ENCODE peak calls at places on chromosomes 2 and 18, in six cellular contexts. A is spleen, Y is heart left ventricle, O is transverse colon, N is uterus, G is breast epithelium. V is an unnamed sample.

GRCh38 chr18:11808001-11808855 is 43.0 kb upstream of the CHMP1B start:
- DNase-seq in A (no peak), Y (no peak), O (no peak), N (no peak), G (no peak), V (peak)

GRCh38 chr2:219118504-219118903 is 42.1 kb downstream of the NHEJ1 start:
- DNase-seq in A (no peak), Y (peak), O (peak), N (no peak), G (no peak), V (no peak)

GRCh38 chr2:3631851-3632659 is 25.9 kb upstream of the ALLC start:
- DNase-seq in A (peak), Y (no peak), O (no peak), N (no peak), G (no peak), V (no peak)

GRCh38 chr2:232789067-232789466 is 12.7 kb upstream of the KCNJ13 start:
- DNase-seq in A (no peak), Y (no peak), O (peak), N (no peak), G (no peak), V (no peak)

GRCh38 chr2:209526541-209526940 is 102.7 kb downstream of the MAP2 start:
- DNase-seq in A (no peak), Y (no peak), O (no peak), N (no peak), G (no peak), V (no peak)

GRCh38 chr2:109538551-109538950 is 75.2 kb downstream of the SEPTIN10 start:
- DNase-seq in A (no peak), Y (no peak), O (no peak), N (no peak), G (no peak), V (no peak)

GRCh38 chr18:28514699-28515098 is 337.8 kb upstream of the CDH2 start:
- DNase-seq in A (no peak), Y (no peak), O (no peak), N (no peak), G (no peak), V (no peak)

GRCh38 chr2:238502956-238503791 is 76.4 kb downstream of the ASB1 start:
- DNase-seq in A (peak), Y (no peak), O (no peak), N (no peak), G (no peak), V (no peak)

GRCh38 chr18:21391074-21391673 is 149.1 kb downstream of the GREB1L start:
- DNase-seq in A (no peak), Y (no peak), O (no peak), N (no peak), G (no peak), V (peak)

GRCh38 chr2:75605770-75606535 is 40.6 kb upstream of the MRPL19 start:
- DNase-seq in A (no peak), Y (no peak), O (no peak), N (no peak), G (peak), V (peak)

DNA sequence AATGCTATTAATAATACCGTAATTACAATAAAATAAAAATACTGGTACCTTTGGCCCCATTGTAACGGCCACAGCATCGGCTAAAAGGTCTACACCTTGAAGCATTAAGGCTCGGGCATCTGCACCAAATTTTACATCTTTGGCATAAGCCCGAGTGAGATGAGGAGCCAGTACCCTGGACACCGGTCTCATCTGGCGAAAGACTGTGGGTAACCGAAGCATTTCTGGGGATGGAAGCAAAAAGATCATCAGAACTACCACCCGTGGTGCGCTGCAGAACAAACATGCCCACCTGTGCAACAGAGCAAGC is 1.1 kb downstream of the HSPD1 start:
- DNase-seq in A (no peak), Y (no peak), O (no peak), N (no peak), G (no peak), V (no peak)
- TF ChIP-seq POLR2A in A (no peak), Y (no peak), O (no peak), N (no peak), G (no peak), V (no peak)

GRCh38 chr2:229852565-229852964 is 69.2 kb downstream of the TRIP12 start:
- DNase-seq in A (peak), Y (peak), O (peak), N (peak), G (no peak), V (no peak)
- TF ChIP-seq POLR2A in A (no peak), Y (no peak), O (no peak), N (no peak), G (no peak), V (no peak)

GRCh38 chr18:68220458-68220857 is 494.4 kb downstream of the TMX3 start:
- DNase-seq in A (no peak), Y (no peak), O (no peak), N (no peak), G (no peak), V (no peak)

GRCh38 chr18:68215931-68216330 is 499.0 kb downstream of the TMX3 start:
- DNase-seq in A (no peak), Y (no peak), O (no peak), N (no peak), G (no peak), V (no peak)

GRCh38 chr18:68219274-68219673 is 495.6 kb downstream of the TMX3 start:
- DNase-seq in A (no peak), Y (no peak), O (no peak), N (no peak), G (no peak), V (no peak)

GRCh38 chr18:68221116-68221724 is 493.7 kb downstream of the TMX3 start:
- DNase-seq in A (no peak), Y (no peak), O (no peak), N (no peak), G (no peak), V (no peak)

GRCh38 chr18:68219867-68220266 is 495.0 kb downstream of the TMX3 start:
- DNase-seq in A (no peak), Y (no peak), O (no peak), N (no peak), G (no peak), V (no peak)
- TF ChIP-seq POLR2A in A (no peak), Y (no peak), O (no peak), N (no peak), G (no peak), V (no peak)

DNA sequence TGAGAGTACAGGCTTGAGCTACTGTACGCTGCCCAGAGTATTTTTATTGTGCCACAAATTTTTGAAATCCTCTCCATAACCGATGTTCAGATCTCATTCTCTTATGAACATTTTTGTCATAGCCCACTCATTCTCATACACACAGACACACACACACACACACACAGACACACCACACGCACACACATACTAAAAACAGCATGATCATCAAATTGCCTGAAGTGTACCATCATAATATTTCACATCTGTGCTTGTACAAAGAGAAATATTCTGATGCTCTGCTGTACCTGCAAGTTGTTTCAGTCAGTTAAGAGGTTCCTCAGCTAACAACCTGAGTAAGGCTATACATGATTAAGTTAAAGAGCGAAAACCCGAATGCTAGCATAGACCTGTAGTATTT is 95.1 kb downstream of the LRRTM1 start:
- DNase-seq in A (no peak), Y (no peak), O (no peak), N (no peak), G (no peak), V (no peak)
- TF ChIP-seq POLR2A in A (no peak), Y (no peak), O (no peak), N (no peak), G (no peak), V (no peak)

GRCh38 chr2:27307545-27308358 is 493 bp downstream of the UCN start:
- DNase-seq in A (peak), Y (no peak), O (no peak), N (no peak), G (no peak), V (no peak)
- TF ChIP-seq POLR2A in A (no peak), Y (no peak), O (no peak), N (no peak), G (no peak), V (no peak)

DNA sequence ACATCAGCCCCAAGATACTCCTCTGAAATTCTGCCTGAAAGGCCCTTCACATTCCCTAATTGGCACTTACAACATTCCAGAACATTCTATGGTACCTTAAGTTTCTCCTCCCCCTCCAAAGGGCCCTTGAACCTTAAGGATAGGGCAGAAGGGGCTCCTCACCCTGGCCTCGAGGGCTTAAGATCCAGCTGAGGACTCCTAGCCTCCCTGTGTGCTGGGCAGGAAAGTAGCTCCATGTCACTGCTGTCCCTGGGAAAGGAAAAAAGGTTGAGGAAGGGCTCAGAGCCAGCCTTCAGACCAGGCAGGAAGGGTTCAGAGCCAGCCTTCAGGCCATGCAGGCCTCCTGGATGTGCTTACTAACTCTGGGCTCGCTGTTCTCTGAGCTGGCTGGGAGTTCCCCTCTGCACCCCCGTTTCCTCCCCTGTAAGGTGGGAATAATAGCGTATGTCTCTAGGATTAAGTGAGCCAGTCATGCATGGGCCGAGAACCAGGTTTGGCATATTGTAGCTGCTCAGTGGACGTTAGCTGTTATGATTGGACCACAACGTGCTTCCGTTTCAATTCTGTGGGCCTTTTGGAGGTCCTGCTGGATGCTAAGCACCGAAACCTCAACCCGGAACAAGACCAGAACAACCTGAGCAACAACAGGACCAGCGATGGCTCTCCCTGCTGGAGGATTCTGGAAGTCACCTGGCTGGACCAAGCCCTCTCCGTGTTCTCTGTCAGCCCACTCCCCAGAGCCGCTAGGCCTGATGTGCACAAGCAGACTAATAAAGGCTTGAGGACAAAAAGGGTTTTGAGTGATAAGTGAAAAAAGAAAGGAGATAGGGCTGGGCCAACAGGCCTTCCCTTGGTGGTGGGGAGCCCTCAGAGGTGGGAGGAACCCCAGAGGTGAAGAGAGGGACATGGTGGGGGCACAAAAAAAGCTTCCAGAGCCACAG is 1.0 kb upstream of the B3GNT7 start:
- DNase-seq in A (no peak), Y (no peak), O (no peak), N (no peak), G (no peak), V (no peak)
- TF ChIP-seq POLR2A in A (no peak), Y (no peak), O (no peak), N (no peak), G (no peak), V (no peak)

DNA sequence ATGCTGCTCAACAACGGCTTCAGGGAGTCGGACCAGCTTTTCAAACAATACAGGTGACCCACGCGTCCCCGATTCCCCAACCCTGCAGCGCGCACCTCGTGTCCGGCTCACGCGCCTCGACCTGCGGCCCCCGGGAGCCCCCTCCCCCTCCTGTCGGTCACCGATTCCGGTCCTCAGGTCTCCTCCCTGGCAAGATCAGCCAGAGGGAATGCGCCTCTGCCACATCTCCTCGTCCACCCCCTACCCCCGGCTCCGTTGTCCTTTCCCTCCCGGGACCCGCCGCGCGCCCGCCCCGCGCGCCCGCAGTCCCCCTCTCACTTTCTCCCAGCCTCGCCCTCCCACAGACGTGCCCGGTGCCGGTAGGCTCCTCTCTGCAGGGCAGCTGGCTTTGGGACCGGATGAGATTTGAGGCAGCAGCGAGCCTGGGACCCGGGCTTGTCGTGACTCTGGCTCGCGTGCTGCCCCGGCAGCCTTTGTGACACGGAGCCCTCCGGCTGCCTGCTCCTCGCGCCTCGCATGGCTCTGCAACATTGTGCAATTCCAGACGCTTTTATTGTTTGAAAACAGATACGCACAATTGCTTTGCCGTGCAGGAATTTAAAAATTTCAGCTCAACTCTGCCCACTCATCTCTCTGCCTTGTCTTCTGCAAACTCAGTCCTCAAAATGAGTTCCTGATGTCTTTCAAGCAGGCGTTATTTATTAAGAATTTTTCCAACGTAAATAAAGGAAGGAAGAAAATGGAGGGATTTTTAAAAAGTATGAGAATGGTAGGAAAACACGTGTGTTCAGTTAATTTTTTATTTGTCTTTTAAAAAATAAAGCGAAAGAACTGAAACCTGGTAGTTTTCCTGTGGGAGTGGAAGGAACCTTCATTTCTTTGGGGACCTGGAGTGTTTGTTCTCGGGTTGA is 687 bp downstream of the TTC39C start:
- DNase-seq in A (peak), Y (peak), O (peak), N (peak), G (peak), V (peak)
- TF ChIP-seq POLR2A in A (no peak), Y (no peak), O (peak), N (no peak), G (peak), V (no peak)

DNA sequence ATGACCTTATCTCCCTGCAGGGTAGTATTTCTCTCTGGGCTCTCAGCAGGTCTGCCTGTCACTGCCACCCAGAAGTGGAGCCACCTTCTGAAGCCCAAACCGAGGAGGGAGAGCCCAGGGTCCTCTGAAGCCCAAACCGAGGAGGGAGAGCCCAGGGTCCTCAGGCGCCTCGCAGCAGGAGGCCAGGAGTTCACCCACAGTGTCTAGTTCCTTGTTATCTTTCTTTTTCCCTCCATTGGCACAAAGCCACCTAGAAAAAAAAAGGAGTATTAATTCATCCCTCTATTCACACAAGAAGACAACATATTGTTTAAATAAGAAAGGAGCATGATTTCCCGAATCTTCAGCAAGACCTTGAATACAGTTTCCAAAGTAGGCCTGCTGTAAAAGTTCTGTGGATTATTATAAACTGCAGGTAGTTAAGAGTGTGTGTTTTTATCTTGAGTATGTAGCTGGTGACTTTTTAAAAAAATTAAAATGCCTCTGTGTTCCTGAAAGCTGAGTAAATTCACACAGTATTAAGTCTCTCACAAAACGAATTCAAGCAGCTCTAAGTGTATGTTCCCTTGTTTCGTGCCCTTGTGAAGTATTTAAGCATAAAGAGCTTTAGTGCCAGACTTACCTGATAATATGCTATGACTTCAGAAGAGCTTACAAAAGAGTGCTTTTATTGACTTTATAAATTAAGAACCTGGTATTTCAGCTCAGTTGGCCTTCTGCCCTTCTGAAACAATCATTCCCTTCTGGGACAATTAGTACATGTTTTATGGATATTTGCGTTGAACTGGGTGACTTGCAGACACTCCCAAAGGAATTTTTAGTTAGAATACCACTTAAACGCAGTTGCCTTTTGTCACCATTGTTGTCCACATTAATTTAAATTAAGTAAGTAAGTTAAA is 11.7 kb upstream of the GRHL1 start:
- DNase-seq in A (no peak), Y (no peak), O (no peak), N (no peak), G (no peak), V (no peak)
- TF ChIP-seq POLR2A in A (no peak), Y (no peak), O (no peak), N (no peak), G (no peak), V (no peak)

V was measured in H54.